ENCODE peak calls at places on chromosomes 6 and 20, in six cellular contexts. E, F, G, U, Q and W are unnamed samples. For H3F3A, the result is how much of the 10 kb centered on the place peaks cover.

GRCh38 chr6:124882580-124883393 is 79.5 kb upstream of the RNF217 start:
- DNase-seq in E (no peak), F (no peak), G (peak), U (no peak), Q (peak), W (peak)

GRCh38 chr20:44407402-44408184 is 52.1 kb downstream of the HNF4A start:
- DNase-seq in E (no peak), F (no peak), G (peak), U (no peak), Q (peak), W (peak)

GRCh38 chr6:156741287-156742073 is 35.7 kb upstream of the ARID1B start:
- DNase-seq in E (no peak), F (no peak), G (no peak), U (no peak), Q (no peak), W (no peak)

GRCh38 chr20:9792674-9793073 is 46.2 kb downstream of the PAK5 start:
- DNase-seq in E (no peak), F (no peak), G (no peak), U (no peak), Q (no peak), W (peak)

GRCh38 chr20:63534831-63535651 is 2.1 kb downstream of the PTK6 start:
- DNase-seq in E (no peak), F (no peak), G (peak), U (no peak), Q (no peak), W (no peak)

GRCh38 chr6:84027340-84028183 is 6.0 kb upstream of the MRAP2 start:
- DNase-seq in E (no peak), F (no peak), G (peak), U (no peak), Q (peak), W (peak)

GRCh38 chr6:16851044-16851540 is 89.8 kb upstream of the ATXN1 start:
- DNase-seq in E (no peak), F (no peak), G (no peak), U (no peak), Q (no peak), W (no peak)

GRCh38 chr20:61520076-61520639 is 268.1 kb downstream of the CDH4 start:
- DNase-seq in E (no peak), F (no peak), G (no peak), U (no peak), Q (no peak), W (no peak)

GRCh38 chr20:63206878-63207277 is 9.1 kb downstream of the YTHDF1 start:
- DNase-seq in E (no peak), F (no peak), G (peak), U (no peak), Q (peak), W (peak)

GRCh38 chr6:36660771-36661471 is 17.6 kb upstream of the CDKN1A start:
- DNase-seq in E (peak), F (peak), G (peak), U (no peak), Q (no peak), W (no peak)

GRCh38 chr6:6007311-6008113 is 787 bp upstream of the NRN1 start:
- DNase-seq in E (peak), F (peak), G (peak), U (peak), Q (no peak), W (no peak)
- TF ChIP-seq EZH2 in E (no peak), F (no peak), G (no peak), U (no peak), Q (no peak), W (no peak)

DNA sequence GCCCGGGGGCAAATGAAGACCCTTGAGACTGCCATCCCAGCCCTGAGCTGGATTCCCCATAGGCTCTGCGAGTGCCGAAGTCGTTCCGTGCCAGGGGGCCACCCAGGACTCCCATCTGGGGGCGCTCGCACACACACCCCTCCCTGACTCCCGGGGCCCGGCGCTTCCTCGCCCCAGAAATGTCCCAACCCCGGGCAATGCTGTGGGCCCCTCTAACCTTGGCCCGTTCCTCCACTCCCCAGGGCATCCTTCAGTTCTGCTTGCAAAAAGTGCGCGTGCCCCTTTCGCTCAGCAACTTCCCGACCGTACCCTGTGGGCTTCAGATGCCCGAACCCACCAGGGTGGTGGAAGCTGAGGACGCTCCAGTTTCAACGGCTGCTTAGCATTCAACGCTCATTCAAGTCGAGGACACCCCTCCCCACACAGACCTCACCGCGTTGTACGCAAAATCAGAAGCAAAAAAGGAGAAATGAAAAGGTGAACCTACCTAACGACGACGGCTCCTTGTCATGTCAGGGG is 25.4 kb downstream of the RIPOR2 start:
- DNase-seq in E (peak), F (peak), G (peak), U (no peak), Q (no peak), W (no peak)
- H3F3A ChIP-seq in E (under half), F (under half), G (under half), U (under half), Q (under half), W (under half)

DNA sequence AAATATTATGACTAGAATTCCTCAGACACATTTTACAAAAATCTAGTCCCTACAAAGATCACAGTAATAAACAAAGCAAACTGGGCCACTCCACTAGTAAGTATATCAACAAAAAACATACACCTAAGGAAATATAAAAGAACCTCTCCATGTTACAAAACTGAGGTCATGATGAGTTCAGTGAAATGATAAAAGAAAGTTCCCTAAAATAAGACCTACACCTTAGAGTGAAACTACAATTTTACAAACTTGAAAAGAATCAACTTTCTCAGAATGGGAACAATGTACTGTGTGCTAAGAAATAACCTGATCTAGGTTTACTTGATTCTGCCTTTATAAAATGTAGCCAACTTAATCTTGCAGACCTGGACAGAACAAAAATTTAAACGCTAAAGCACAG is 2.0 kb downstream of the RALGAPA2 start:
- DNase-seq in E (no peak), F (no peak), G (no peak), U (no peak), Q (no peak), W (no peak)
- H3K4me2 ChIP-seq in E (peak), F (peak), G (no peak), U (no peak), Q (peak), W (peak)

GRCh38 chr6:100468013-100468622 is 3.4 kb upstream of the SIM1 start:
- DNase-seq in E (no peak), F (no peak), G (no peak), U (no peak), Q (no peak), W (no peak)
- TF ChIP-seq EZH2 in E (peak), F (no peak), G (no peak), U (no peak), Q (no peak), W (no peak)

DNA sequence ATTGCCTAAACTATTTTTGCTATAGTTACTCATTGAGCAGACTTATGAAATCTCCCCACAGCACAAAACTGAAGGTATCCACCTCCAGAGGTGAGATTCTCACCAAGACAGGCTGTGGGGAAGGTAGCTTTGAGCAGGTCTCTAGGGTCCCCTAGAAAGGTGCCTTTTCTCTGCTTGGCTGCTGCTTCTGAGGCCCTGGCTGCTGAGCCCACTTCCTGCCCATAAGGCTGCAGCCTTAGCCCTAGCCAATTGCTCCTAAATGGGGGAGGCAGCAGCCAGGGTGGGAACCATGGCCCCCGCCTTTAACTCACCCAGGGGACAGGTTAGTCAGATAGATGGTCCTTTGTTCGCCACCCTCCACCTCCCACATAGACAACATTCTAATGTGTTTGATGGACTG is 3.6 kb downstream of the NT5E start:
- DNase-seq in E (no peak), F (no peak), G (no peak), U (no peak), Q (no peak), W (no peak)
- H3F3A ChIP-seq in E (under half), F (under half), G (half or more), U (under half), Q (under half), W (under half)

GRCh38 chr6:157746897-157747296 is 76.1 kb upstream of the SNX9 start:
- DNase-seq in E (no peak), F (no peak), G (no peak), U (no peak), Q (no peak), W (no peak)
- H3K4me2 ChIP-seq in E (no peak), F (no peak), G (no peak), U (no peak), Q (no peak), W (no peak)

DNA sequence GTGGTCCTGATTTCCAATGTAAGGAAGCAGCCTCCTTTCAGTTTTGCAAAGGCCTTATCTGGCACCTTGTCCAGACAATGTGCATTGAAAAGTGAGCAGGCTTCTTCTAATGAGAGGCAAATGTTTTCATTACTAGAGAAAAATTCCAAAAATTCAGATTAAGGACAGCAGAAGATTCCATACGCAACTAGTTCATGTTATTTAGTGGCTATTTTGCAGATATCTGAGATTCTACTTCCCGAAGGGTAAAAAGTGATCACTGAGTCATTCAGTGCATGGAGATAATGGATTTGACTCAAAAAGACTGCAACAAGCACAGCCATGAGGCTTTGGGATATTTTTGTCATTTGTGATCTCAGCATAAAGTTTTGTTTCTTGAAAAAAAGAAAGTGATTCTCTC is 29.9 kb downstream of the METTL24 start:
- DNase-seq in E (no peak), F (no peak), G (peak), U (no peak), Q (no peak), W (no peak)
- TF ChIP-seq EZH2 in E (no peak), F (no peak), G (no peak), U (no peak), Q (no peak), W (no peak)

GRCh38 chr20:57320358-57320757 is 9.2 kb upstream of the SPO11 start:
- DNase-seq in E (no peak), F (no peak), G (no peak), U (no peak), Q (peak), W (no peak)
- H3F3A ChIP-seq in E (under half), F (under half), G (under half), U (under half), Q (under half), W (under half)